ENCODE peak calls at places on chromosomes 7 and 10, in six cellular contexts. One of them, this sample, is unnamed.

GRCh38 chr10:38119038-38119437 is 24.9 kb downstream of the ZNF37A start:
- DNase-seq in cardiac fibroblast: no peak
- DNase-seq in fibroblast of lung: no peak
- DNase-seq in upper lobe of right lung: no peak
- DNase-seq in uterus: no peak
- DNase-seq in epithelial cell of esophagus: no peak
- DNase-seq in this sample: no peak

GRCh38 chr10:27744478-27745379 is 890 bp downstream of the MKX start:
- DNase-seq in cardiac fibroblast: peak; percentile 11
- DNase-seq in fibroblast of lung: peak; percentile 53
- DNase-seq in upper lobe of right lung: peak; percentile 67
- DNase-seq in uterus: peak; percentile 17
- DNase-seq in epithelial cell of esophagus: peak; percentile 27
- DNase-seq in this sample: peak; percentile 72

GRCh38 chr10:99906470-99906869 is 103.3 kb downstream of the DNMBP start:
- DNase-seq in cardiac fibroblast: peak; percentile 98
- DNase-seq in fibroblast of lung: peak; percentile 97
- DNase-seq in upper lobe of right lung: no peak
- DNase-seq in uterus: peak; percentile 23
- DNase-seq in epithelial cell of esophagus: peak; percentile 97
- DNase-seq in this sample: peak; percentile 78

GRCh38 chr10:132671171-132672154 is 114.5 kb downstream of the NKX6-2 start:
- DNase-seq in cardiac fibroblast: no peak
- DNase-seq in fibroblast of lung: no peak
- DNase-seq in upper lobe of right lung: peak; percentile 33
- DNase-seq in uterus: no peak
- DNase-seq in epithelial cell of esophagus: no peak
- DNase-seq in this sample: peak; percentile 50

GRCh38 chr7:86939197-86939814 is 120.1 kb downstream of the ELAPOR2 start:
- DNase-seq in cardiac fibroblast: peak; percentile 82
- DNase-seq in fibroblast of lung: peak; percentile 54
- DNase-seq in upper lobe of right lung: no peak
- DNase-seq in uterus: peak; percentile 35
- DNase-seq in epithelial cell of esophagus: peak; percentile 83
- DNase-seq in this sample: no peak

GRCh38 chr10:95542330-95542729 is 18.8 kb downstream of the SORBS1 start:
- DNase-seq in cardiac fibroblast: no peak
- DNase-seq in fibroblast of lung: no peak
- DNase-seq in upper lobe of right lung: no peak
- DNase-seq in uterus: no peak
- DNase-seq in epithelial cell of esophagus: no peak
- DNase-seq in this sample: no peak

GRCh38 chr10:29619273-29619672 is 15.5 kb downstream of the SVIL start:
- DNase-seq in cardiac fibroblast: peak; percentile 62
- DNase-seq in fibroblast of lung: peak; percentile 68
- DNase-seq in upper lobe of right lung: no peak
- DNase-seq in uterus: peak; percentile 40
- DNase-seq in epithelial cell of esophagus: no peak
- DNase-seq in this sample: peak; percentile 60

GRCh38 chr10:69069090-69070042 is 18.5 kb upstream of the SRGN start:
- DNase-seq in cardiac fibroblast: no peak
- DNase-seq in fibroblast of lung: peak; percentile 29
- DNase-seq in upper lobe of right lung: peak; percentile 68
- DNase-seq in uterus: no peak
- DNase-seq in epithelial cell of esophagus: no peak
- DNase-seq in this sample: no peak

GRCh38 chr7:101556453-101556968 is 72.6 kb downstream of the MYL10 start:
- DNase-seq in cardiac fibroblast: no peak
- DNase-seq in fibroblast of lung: no peak
- DNase-seq in upper lobe of right lung: no peak
- DNase-seq in uterus: no peak
- DNase-seq in epithelial cell of esophagus: no peak
- DNase-seq in this sample: no peak

GRCh38 chr7:134787720-134788119 is 8.3 kb downstream of the CALD1 start:
- DNase-seq in cardiac fibroblast: peak; percentile 41
- DNase-seq in fibroblast of lung: no peak
- DNase-seq in upper lobe of right lung: no peak
- DNase-seq in uterus: no peak
- DNase-seq in epithelial cell of esophagus: no peak
- DNase-seq in this sample: no peak
- H3K4me3 ChIP-seq in cardiac fibroblast: no peak overlapping the region
- H3K4me3 ChIP-seq in fibroblast of lung: no peak overlapping the region
- H3K4me3 ChIP-seq in upper lobe of right lung: no peak overlapping the region
- H3K4me3 ChIP-seq in uterus: peak overlapping the region; percentile 8
- H3K4me3 ChIP-seq in epithelial cell of esophagus: no peak overlapping the region
- H3K4me3 ChIP-seq in this sample: no peak overlapping the region

GRCh38 chr10:110501142-110501937 is 3.6 kb downstream of the DUSP5 start:
- DNase-seq in cardiac fibroblast: peak; percentile 97
- DNase-seq in fibroblast of lung: peak; percentile 94
- DNase-seq in upper lobe of right lung: peak; percentile 92
- DNase-seq in uterus: peak; percentile 94
- DNase-seq in epithelial cell of esophagus: peak; percentile 93
- DNase-seq in this sample: peak; percentile 96
- H3K4me3 ChIP-seq in cardiac fibroblast: peak overlapping the region; percentile 15
- H3K4me3 ChIP-seq in fibroblast of lung: peak overlapping the region; percentile 74
- H3K4me3 ChIP-seq in upper lobe of right lung: peak overlapping the region; percentile 88
- H3K4me3 ChIP-seq in uterus: no peak overlapping the region
- H3K4me3 ChIP-seq in epithelial cell of esophagus: peak overlapping the region; percentile 9
- H3K4me3 ChIP-seq in this sample: no peak overlapping the region

DNA sequence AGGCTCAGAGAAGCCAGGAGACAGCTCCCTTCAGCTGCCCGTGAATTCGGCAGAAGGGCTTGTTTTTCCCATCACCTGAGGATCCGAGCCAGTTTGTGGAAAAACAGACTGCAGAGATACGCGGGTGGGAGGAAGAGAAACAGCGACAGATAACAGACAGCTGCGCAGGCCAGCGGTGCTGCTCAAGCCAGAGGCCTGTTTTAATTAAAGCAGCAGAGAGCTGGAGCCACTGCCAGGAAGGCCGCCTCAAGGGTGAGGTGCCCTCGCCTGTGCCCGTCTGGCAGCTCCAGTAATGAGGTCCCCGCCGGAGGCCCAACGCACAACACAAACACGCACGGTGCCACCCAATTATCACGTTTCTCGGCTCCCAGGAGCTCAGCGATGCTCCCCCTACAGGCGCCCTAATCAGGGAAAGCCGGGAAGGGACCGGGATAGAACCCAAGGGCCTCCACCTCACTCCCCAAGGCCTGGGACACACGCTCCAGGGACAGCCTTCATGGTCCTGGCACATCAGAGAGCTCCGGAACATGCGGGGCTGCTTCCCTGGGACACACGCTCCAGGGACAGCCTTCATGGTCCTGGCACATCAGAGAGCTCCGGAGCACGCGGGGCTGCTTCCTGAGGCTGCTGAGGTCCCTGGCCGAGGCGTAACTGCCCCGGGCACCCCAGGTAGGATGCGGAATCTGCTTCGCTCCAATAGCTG is 60.6 kb upstream of the DNAAF5 start:
- DNase-seq in cardiac fibroblast: no peak
- DNase-seq in fibroblast of lung: no peak
- DNase-seq in upper lobe of right lung: peak; percentile 54
- DNase-seq in uterus: peak; percentile 68
- DNase-seq in epithelial cell of esophagus: no peak
- DNase-seq in this sample: peak; percentile 86
- H3K4me3 ChIP-seq in cardiac fibroblast: no peak overlapping the region
- H3K4me3 ChIP-seq in fibroblast of lung: no peak overlapping the region
- H3K4me3 ChIP-seq in upper lobe of right lung: no peak overlapping the region
- H3K4me3 ChIP-seq in uterus: peak overlapping the region; percentile 4
- H3K4me3 ChIP-seq in epithelial cell of esophagus: no peak overlapping the region
- H3K4me3 ChIP-seq in this sample: no peak overlapping the region

DNA sequence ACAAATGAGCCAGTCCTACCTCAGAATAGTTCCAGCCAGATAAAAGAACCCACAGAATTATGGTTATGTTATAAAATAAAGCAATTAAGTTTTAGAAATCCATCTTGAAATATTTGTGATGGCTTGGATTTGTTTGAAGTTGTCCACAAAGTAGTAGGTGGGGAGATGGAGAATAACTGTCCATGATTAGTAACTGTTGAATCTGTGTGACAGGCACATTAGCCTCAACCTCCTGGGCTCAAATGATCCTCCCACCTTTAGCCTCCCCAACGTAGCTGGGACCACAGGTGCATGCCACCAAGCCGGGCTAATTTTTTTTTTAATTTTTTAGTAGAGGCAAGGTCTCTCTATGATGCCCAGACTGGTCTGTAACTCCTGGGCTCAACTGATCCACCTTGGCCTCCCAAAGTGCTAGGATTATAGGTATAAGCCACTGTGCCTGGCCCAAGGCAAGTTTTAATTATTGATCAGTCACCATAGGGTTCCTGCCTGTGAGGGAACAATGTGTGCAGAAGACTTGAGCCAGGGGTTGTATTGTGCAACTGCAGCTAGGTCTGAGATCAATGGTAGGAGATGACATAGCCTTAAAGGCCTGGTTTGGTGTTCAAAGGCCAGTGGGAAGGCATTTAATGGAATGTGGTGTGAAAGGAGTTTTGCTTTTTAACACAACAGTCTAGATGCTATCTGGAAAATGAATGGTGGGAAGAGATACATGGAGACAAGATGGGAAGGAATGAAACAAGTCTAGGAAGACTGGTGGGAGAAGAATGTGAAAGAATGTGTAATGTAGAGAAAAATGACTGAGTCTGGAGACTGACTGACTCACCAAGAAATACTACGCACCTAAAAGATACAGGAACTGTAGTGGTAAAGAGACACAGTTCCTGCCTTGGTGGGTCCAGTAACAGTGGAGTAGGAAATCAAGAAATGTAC is 9.8 kb downstream of the HNRNPF start:
- DNase-seq in cardiac fibroblast: peak; percentile 76
- DNase-seq in fibroblast of lung: peak; percentile 77
- DNase-seq in upper lobe of right lung: peak; percentile 8
- DNase-seq in uterus: no peak
- DNase-seq in epithelial cell of esophagus: no peak
- DNase-seq in this sample: peak; percentile 45
- H3K4me3 ChIP-seq in cardiac fibroblast: no peak overlapping the region
- H3K4me3 ChIP-seq in fibroblast of lung: no peak overlapping the region
- H3K4me3 ChIP-seq in upper lobe of right lung: no peak overlapping the region
- H3K4me3 ChIP-seq in uterus: no peak overlapping the region
- H3K4me3 ChIP-seq in epithelial cell of esophagus: no peak overlapping the region
- H3K4me3 ChIP-seq in this sample: no peak overlapping the region

GRCh38 chr7:711967-712600 is 14.4 kb upstream of the DNAAF5 start:
- DNase-seq in cardiac fibroblast: no peak
- DNase-seq in fibroblast of lung: no peak
- DNase-seq in upper lobe of right lung: no peak
- DNase-seq in uterus: no peak
- DNase-seq in epithelial cell of esophagus: no peak
- DNase-seq in this sample: peak; percentile 54

GRCh38 chr7:713488-714230 is 12.8 kb upstream of the DNAAF5 start:
- DNase-seq in cardiac fibroblast: no peak
- DNase-seq in fibroblast of lung: no peak
- DNase-seq in upper lobe of right lung: no peak
- DNase-seq in uterus: no peak
- DNase-seq in epithelial cell of esophagus: no peak
- DNase-seq in this sample: peak; percentile 37

GRCh38 chr7:710161-710560 is 16.3 kb upstream of the DNAAF5 start:
- DNase-seq in cardiac fibroblast: no peak
- DNase-seq in fibroblast of lung: no peak
- DNase-seq in upper lobe of right lung: no peak
- DNase-seq in uterus: no peak
- DNase-seq in epithelial cell of esophagus: no peak
- DNase-seq in this sample: peak; percentile 53

GRCh38 chr7:712601-713457 is 13.7 kb upstream of the DNAAF5 start:
- DNase-seq in cardiac fibroblast: no peak
- DNase-seq in fibroblast of lung: no peak
- DNase-seq in upper lobe of right lung: no peak
- DNase-seq in uterus: no peak
- DNase-seq in epithelial cell of esophagus: no peak
- DNase-seq in this sample: peak; percentile 64

DNA sequence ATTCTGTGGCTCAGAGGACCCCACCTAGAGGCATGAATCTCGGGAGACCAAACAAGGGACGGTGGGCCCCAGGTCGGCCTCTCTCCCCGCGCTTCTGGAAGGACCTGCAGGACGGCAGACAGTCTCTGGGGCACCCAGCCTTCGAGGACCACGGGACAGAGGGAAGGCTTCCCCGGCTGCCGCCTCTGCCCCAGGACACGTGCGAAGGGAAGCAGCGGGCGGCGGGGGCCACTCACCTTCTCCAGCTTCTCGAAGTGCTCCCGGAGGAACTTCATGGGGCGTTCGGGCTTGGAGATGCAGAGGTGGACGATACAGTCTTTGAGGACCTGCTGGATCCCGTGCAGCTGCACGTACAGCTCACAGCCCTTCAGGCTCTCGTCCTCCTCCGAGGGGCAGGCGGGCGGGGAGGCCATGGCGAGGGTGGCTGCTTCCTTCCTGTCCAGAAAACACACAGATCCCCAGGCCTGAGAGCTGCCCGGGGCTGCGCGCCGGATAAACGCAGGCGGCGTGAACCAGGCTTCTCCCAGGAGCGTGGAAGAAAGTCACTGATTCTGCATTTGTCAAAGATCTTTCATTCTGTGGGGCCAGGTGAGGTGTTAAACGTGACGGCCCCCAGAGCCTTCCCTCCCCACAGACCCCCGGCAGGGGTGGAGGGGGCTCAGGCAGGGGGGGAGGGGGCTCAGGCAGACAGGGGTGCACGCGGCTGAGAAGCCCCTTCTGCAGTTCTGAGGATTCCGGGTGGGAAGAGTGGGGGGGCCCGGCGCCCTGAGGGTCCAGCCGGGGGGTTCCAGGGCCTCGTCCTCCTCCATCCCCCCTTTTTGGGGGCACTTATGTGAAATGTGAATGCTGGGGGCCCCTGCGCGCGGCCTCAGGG is 15.2 kb upstream of the DNAAF5 start:
- DNase-seq in cardiac fibroblast: no peak
- DNase-seq in fibroblast of lung: no peak
- DNase-seq in upper lobe of right lung: no peak
- DNase-seq in uterus: peak; percentile 35
- DNase-seq in epithelial cell of esophagus: no peak
- DNase-seq in this sample: peak; percentile 66
- H3K4me3 ChIP-seq in cardiac fibroblast: peak overlapping the region; percentile 51
- H3K4me3 ChIP-seq in fibroblast of lung: no peak overlapping the region
- H3K4me3 ChIP-seq in upper lobe of right lung: peak overlapping the region; percentile 50
- H3K4me3 ChIP-seq in uterus: peak overlapping the region; percentile 82
- H3K4me3 ChIP-seq in epithelial cell of esophagus: no peak overlapping the region
- H3K4me3 ChIP-seq in this sample: peak overlapping the region; percentile 68

DNA sequence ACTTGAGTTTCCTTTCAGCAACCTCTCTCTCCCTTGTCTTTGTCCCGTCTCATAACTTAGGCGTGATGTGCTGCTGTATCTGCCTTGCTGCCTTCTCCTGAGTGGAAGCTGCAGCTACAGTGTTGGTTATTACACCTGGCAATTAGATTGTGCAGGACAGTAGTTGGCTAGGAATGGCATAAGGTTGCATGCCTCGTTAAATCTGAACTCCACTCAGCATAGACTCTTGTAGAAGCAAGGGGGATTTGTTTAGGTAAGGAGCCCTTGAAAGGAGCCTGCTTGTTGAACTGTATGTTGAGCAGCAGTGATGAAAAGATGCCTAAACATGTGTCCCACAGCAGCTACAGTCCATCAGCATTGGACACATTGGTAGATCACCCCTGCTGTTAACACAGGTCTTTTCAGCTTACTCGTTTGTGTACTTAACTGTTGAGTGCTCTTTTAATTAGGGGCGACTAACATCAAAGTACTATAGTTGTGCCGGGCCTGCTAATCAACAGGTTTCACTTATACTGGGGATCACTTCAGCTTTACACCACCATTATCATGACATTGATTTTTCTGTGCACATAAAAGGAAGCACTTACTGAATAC is 225.0 kb downstream of the AUTS2 start:
- DNase-seq in cardiac fibroblast: no peak
- DNase-seq in fibroblast of lung: no peak
- DNase-seq in upper lobe of right lung: no peak
- DNase-seq in uterus: no peak
- DNase-seq in epithelial cell of esophagus: no peak
- DNase-seq in this sample: no peak
- H3K4me3 ChIP-seq in cardiac fibroblast: no peak overlapping the region
- H3K4me3 ChIP-seq in fibroblast of lung: no peak overlapping the region
- H3K4me3 ChIP-seq in upper lobe of right lung: no peak overlapping the region
- H3K4me3 ChIP-seq in uterus: no peak overlapping the region
- H3K4me3 ChIP-seq in epithelial cell of esophagus: no peak overlapping the region
- H3K4me3 ChIP-seq in this sample: no peak overlapping the region

GRCh38 chr7:6153646-6154541 is 118.5 kb downstream of the CYTH3 start:
- DNase-seq in cardiac fibroblast: no peak
- DNase-seq in fibroblast of lung: no peak
- DNase-seq in upper lobe of right lung: no peak
- DNase-seq in uterus: no peak
- DNase-seq in epithelial cell of esophagus: no peak
- DNase-seq in this sample: no peak
- H3K4me3 ChIP-seq in cardiac fibroblast: no peak overlapping the region
- H3K4me3 ChIP-seq in fibroblast of lung: no peak overlapping the region
- H3K4me3 ChIP-seq in upper lobe of right lung: no peak overlapping the region
- H3K4me3 ChIP-seq in uterus: no peak overlapping the region
- H3K4me3 ChIP-seq in epithelial cell of esophagus: no peak overlapping the region
- H3K4me3 ChIP-seq in this sample: no peak overlapping the region

This sample was measured in sigmoid colon.